ENCODE peak calls at places on chromosomes 6 and 20, in eight cellular contexts. W is uterus, H is GDM1, P is midbrain, A is nucleus accumbens, M is NCI-H1092, X is WTC11, T is non-pigmented ciliary epithelial cell. C is an unnamed sample.

GRCh38 chr6:100464910-100465700 is at the start of gene SIM1:
- DNase-seq in W (no peak), H (no peak), P (no peak), A (no peak), M (peak), X (peak), T (no peak), C (no peak)

GRCh38 chr6:161922631-161923119 is 648.8 kb upstream of the AGPAT4 start:
- DNase-seq in W (no peak), H (peak), P (peak), A (no peak), M (peak), X (peak), T (no peak), C (no peak)

GRCh38 chr6:22147983-22148797 is 148.6 kb downstream of the PRL start:
- DNase-seq in W (no peak), H (no peak), P (peak), A (peak), M (peak), X (no peak), T (peak), C (peak)

GRCh38 chr6:140264451-140264850 is 890.0 kb upstream of the CITED2 start:
- DNase-seq in W (no peak), H (no peak), P (no peak), A (no peak), M (no peak), X (no peak), T (no peak), C (no peak)

GRCh38 chr6:17986656-17987575 is 519 bp downstream of the KIF13A start:
- DNase-seq in W (peak), H (peak), P (peak), A (peak), M (no peak), X (peak), T (no peak), C (no peak)

GRCh38 chr6:92024071-92024470 is 1395.3 kb downstream of the EPHA7 start:
- DNase-seq in W (no peak), H (no peak), P (no peak), A (no peak), M (no peak), X (no peak), T (no peak), C (no peak)

GRCh38 chr20:63310265-63310971 is 17.4 kb downstream of the COL20A1 start:
- DNase-seq in W (no peak), H (no peak), P (no peak), A (no peak), M (no peak), X (no peak), T (no peak), C (no peak)

GRCh38 chr6:35477028-35477427 is 8.8 kb downstream of the RPL10A start:
- DNase-seq in W (no peak), H (no peak), P (no peak), A (no peak), M (no peak), X (no peak), T (no peak), C (no peak)

GRCh38 chr6:24968711-24969110 is 33.0 kb upstream of the RIPOR2 start:
- DNase-seq in W (no peak), H (no peak), P (no peak), A (no peak), M (no peak), X (no peak), T (no peak), C (no peak)

GRCh38 chr6:157070403-157071107 is 252.8 kb downstream of the TMEM242 start:
- DNase-seq in W (no peak), H (no peak), P (no peak), A (no peak), M (no peak), X (no peak), T (no peak), C (no peak)

GRCh38 chr20:3371757-3372156 is 35.7 kb downstream of the DNAAF9 start:
- DNase-seq in W (no peak), H (no peak), P (no peak), A (no peak), M (no peak), X (no peak), T (no peak), C (no peak)

GRCh38 chr6:20846602-20847028 is 312.4 kb downstream of the CDKAL1 start:
- DNase-seq in W (no peak), H (peak), P (no peak), A (no peak), M (no peak), X (no peak), T (no peak), C (no peak)

GRCh38 chr20:63085087-63085861 is 78.5 kb upstream of the BHLHE23 start:
- DNase-seq in W (peak), H (no peak), P (no peak), A (no peak), M (no peak), X (peak), T (no peak), C (no peak)

GRCh38 chr6:89239338-89239737 is 22.2 kb upstream of the GABRR1 start:
- DNase-seq in W (no peak), H (peak), P (no peak), A (no peak), M (no peak), X (peak), T (no peak), C (no peak)

GRCh38 chr6:28207244-28208179 is 17.6 kb upstream of the ZSCAN9 start:
- DNase-seq in W (no peak), H (no peak), P (no peak), A (no peak), M (no peak), X (peak), T (no peak), C (no peak)

GRCh38 chr6:144894240-144894639 is 609.1 kb downstream of the UTRN start:
- DNase-seq in W (no peak), H (no peak), P (no peak), A (no peak), M (no peak), X (no peak), T (no peak), C (no peak)

GRCh38 chr6:167797079-167797870 is 29.4 kb upstream of the AFDN start:
- DNase-seq in W (no peak), H (no peak), P (no peak), A (no peak), M (no peak), X (no peak), T (no peak), C (no peak)

GRCh38 chr6:124741341-124741740 is 220.9 kb upstream of the RNF217 start:
- DNase-seq in W (no peak), H (no peak), P (no peak), A (no peak), M (no peak), X (no peak), T (peak), C (no peak)

GRCh38 chr20:20939006-20939405 is 167.2 kb downstream of the LINC00237 start:
- DNase-seq in W (no peak), H (no peak), P (no peak), A (no peak), M (no peak), X (no peak), T (no peak), C (no peak)

GRCh38 chr6:108027594-108027993 is 46.9 kb downstream of the OSTM1 start:
- DNase-seq in W (no peak), H (no peak), P (no peak), A (no peak), M (no peak), X (no peak), T (no peak), C (no peak)

GRCh38 chr6:117590447-117590846 is 11.9 kb downstream of the GOPC start:
- DNase-seq in W (no peak), H (no peak), P (no peak), A (no peak), M (no peak), X (no peak), T (no peak), C (no peak)

GRCh38 chr20:11305406-11305805 is 612.3 kb upstream of the BTBD3 start:
- DNase-seq in W (no peak), H (no peak), P (no peak), A (no peak), M (no peak), X (no peak), T (no peak), C (no peak)

GRCh38 chr20:32585011-32585518 is at the start of gene NOL4L:
- DNase-seq in W (no peak), H (peak), P (peak), A (peak), M (no peak), X (peak), T (no peak), C (no peak)

GRCh38 chr6:73024598-73024997 is 200.7 kb downstream of the KHDC1L start:
- DNase-seq in W (no peak), H (no peak), P (no peak), A (no peak), M (no peak), X (no peak), T (no peak), C (no peak)

GRCh38 chr6:26017567-26017966 is 55.0 kb downstream of the TRIM38 start:
- DNase-seq in W (peak), H (no peak), P (peak), A (peak), M (no peak), X (peak), T (no peak), C (no peak)

GRCh38 chr6:139970591-139970991 is 596.1 kb upstream of the CITED2 start:
- DNase-seq in W (no peak), H (no peak), P (no peak), A (no peak), M (no peak), X (no peak), T (no peak), C (no peak)

GRCh38 chr6:30150671-30151395 is 10.2 kb downstream of the TRIM10 start:
- DNase-seq in W (no peak), H (no peak), P (no peak), A (no peak), M (no peak), X (no peak), T (no peak), C (no peak)

GRCh38 chr6:154488276-154488627 is 22.2 kb downstream of the CNKSR3 start:
- DNase-seq in W (no peak), H (no peak), P (no peak), A (no peak), M (no peak), X (no peak), T (no peak), C (no peak)

GRCh38 chr20:51828762-51829161 is 26.4 kb upstream of the SALL4 start:
- DNase-seq in W (no peak), H (no peak), P (no peak), A (no peak), M (no peak), X (peak), T (no peak), C (no peak)

GRCh38 chr6:46370622-46371021 is 120.6 kb downstream of the RCAN2 start:
- DNase-seq in W (no peak), H (no peak), P (no peak), A (no peak), M (no peak), X (no peak), T (no peak), C (no peak)

GRCh38 chr20:41540916-41541315 is 77.3 kb downstream of the CHD6 start:
- DNase-seq in W (no peak), H (no peak), P (no peak), A (no peak), M (no peak), X (no peak), T (no peak), C (no peak)

C was measured in NCI-H2081 treated with DMSO at 0.1 percent for 48 hours.